ENCODE peak calls at places on chromosomes 13 and 19, in six cellular contexts. M is thoracic aorta; R is upper lobe of left lung; L is CD8-positive, alpha-beta T cell; G is epithelial cell of esophagus; X is stomach. T is an unnamed sample.

GRCh38 chr13:27137759-27138158 is 33.9 kb downstream of the USP12 start:
- DNase-seq in R (no peak), M (no peak), G (no peak), L (no peak), X (no peak), T (no peak)

GRCh38 chr19:16588089-16588823 is 16.0 kb upstream of the SLC35E1 start:
- DNase-seq in R (peak; percentile 49), M (no peak), G (peak; percentile 44), X (no peak), L (peak; percentile 31), T (peak; percentile 51)

GRCh38 chr19:13797870-13798269 is 2.6 kb downstream of the ZSWIM4 start:
- DNase-seq in M (peak; percentile 58), G (peak; percentile 81), X (peak; percentile 65), R (no peak), L (no peak), T (no peak)

GRCh38 chr19:46616631-46617322 is 8.1 kb downstream of the PTGIR start:
- DNase-seq in M (no peak), G (peak; percentile 68), R (peak; percentile 71), X (peak; percentile 88), L (no peak), T (peak; percentile 92)

GRCh38 chr13:22357132-22357531 is 686.3 kb downstream of the FGF9 start:
- DNase-seq in X (no peak), M (no peak), R (no peak), G (no peak), L (no peak), T (no peak)

GRCh38 chr19:2634228-2634951 is 68.1 kb downstream of the GNG7 start:
- DNase-seq in R (peak; percentile 91), G (no peak), L (no peak), M (peak; percentile 63), X (peak; percentile 81), T (no peak)

GRCh38 chr19:51978882-51979281 is 7.8 kb downstream of the ZNF350 start:
- DNase-seq in X (no peak), M (no peak), R (no peak), L (no peak), G (no peak), T (no peak)

GRCh38 chr13:47326061-47326460 is 429.2 kb upstream of the HTR2A start:
- DNase-seq in R (no peak), L (no peak), X (no peak), M (no peak), G (no peak), T (no peak)

GRCh38 chr19:52735734-52736133 is 890 bp upstream of the ZNF611 start:
- DNase-seq in M (no peak), R (peak; percentile 89), G (no peak), L (no peak), X (peak; percentile 38), T (peak; percentile 62)

GRCh38 chr13:69204620-69205019 is 903.0 kb upstream of the ATXN8OS start:
- DNase-seq in L (no peak), M (no peak), X (no peak), R (no peak), G (no peak), T (no peak)

GRCh38 chr13:80121038-80121437 is 219.9 kb downstream of the SPRY2 start:
- DNase-seq in G (no peak), L (no peak), M (no peak), X (no peak), R (no peak), T (no peak)

GRCh38 chr13:74891610-74892009 is 590.4 kb downstream of the TBC1D4 start:
- DNase-seq in G (peak; percentile 71), X (no peak), L (no peak), R (no peak), M (no peak), T (no peak)

GRCh38 chr13:105370011-105370645 is 1165.3 kb downstream of the EFNB2 start:
- DNase-seq in R (no peak), L (no peak), M (no peak), G (no peak), X (no peak), T (no peak)

GRCh38 chr13:109275848-109276247 is 510.5 kb downstream of the IRS2 start:
- DNase-seq in R (no peak), L (no peak), G (peak; percentile 73), M (no peak), X (no peak), T (no peak)

GRCh38 chr19:55690109-55690768 is 15.2 kb downstream of the EPN1 start:
- DNase-seq in L (no peak), M (no peak), X (no peak), R (no peak), G (no peak), T (peak; percentile 77)

GRCh38 chr13:34816543-34816942 is 125.5 kb upstream of the NBEA start:
- DNase-seq in R (no peak), M (no peak), L (no peak), X (no peak), G (no peak), T (no peak)

GRCh38 chr19:28838909-28839308 is 374.0 kb downstream of the UQCRFS1 start:
- DNase-seq in R (no peak), G (no peak), M (no peak), L (no peak), X (no peak), T (no peak)
- H3K4me3 ChIP-seq in R (no peak overlapping the region), G (no peak overlapping the region), M (no peak overlapping the region), L (no peak overlapping the region), X (no peak overlapping the region), T (no peak overlapping the region)

DNA sequence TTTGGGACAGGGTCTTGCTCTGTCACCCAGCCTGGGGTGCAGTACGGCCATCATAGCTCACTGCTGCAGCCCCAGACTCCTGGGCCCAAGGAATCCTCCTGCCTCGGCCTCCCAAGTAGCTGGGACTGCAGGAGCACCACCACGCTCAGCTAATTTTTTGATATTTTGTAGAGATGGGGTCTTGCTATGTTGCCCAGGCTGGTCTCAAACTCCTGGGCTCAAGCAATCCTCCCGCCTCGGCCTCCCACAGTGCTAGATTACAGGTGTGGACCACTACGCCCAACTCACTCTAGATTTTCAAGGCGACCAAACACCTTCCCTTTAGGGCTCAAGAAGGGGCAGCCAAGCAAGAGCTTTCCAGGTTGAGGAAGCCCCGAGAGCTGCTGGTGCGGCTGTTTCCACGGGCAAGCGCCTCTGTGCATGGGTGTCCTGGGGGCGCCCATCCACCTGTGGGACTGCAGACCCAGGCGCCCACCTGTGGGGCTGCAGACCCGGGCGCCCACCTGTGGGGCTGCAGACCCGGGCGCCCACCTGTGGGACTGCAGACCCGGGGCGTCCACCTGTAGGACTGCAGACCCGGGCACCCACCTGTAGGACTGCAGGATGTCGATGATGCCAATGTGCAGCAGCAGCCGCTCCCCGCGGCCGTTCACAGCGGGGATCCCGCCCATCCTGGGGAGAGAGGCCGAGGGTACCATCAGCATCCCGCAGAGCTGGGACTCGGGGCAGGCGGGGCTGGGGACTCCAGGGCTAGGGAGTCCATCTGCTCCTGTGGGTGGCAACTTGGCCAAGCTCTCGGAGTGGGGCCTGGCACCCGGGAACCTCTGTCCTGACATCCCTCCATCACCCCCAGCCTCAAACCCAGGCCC is 21.7 kb upstream of the CACTIN start:
- DNase-seq in X (no peak), L (no peak), M (no peak), R (no peak), G (no peak), T (no peak)
- TF ChIP-seq CTCF in X (no peak), L (no peak), M (no peak), R (no peak), G (no peak), T (no peak)

DNA sequence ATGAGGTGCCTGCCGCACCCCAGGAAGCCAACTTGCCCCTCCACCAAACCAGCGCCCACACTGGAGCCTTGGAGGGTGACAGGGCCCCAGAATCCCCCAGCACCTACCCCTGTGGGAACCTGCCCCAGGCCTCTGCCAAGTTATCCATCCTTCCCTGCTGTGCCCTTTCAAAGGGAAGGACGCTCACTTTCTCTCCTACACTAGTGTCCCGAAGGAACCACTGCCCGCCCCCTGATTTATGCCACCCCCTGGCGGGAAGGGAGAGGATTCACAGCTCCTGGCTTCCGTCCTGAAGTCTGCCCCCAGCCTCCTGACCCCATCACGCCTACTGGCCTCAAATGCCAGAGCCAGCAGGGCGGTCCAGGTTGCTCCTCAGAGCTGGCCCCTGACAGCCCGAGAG is 1.4 kb downstream of the EVI5L start:
- DNase-seq in R (no peak), M (no peak), L (no peak), G (peak; percentile 56), X (peak; percentile 38), T (no peak)
- H3K4me3 ChIP-seq in R (no peak overlapping the region), M (no peak overlapping the region), L (no peak overlapping the region), G (peak overlapping the region; percentile 63), X (no peak overlapping the region), T (no peak overlapping the region)

GRCh38 chr19:7905859-7906258 is 2.2 kb downstream of the MAP2K7 start:
- DNase-seq in G (no peak), X (no peak), L (no peak), M (no peak), R (no peak), T (peak; percentile 20)
- TF ChIP-seq CTCF in G (no peak), X (no peak), L (no peak), M (no peak), R (no peak), T (no peak)

GRCh38 chr19:56727731-56728130 is 56.2 kb upstream of the ZNF835 start:
- DNase-seq in X (no peak), G (no peak), R (no peak), L (no peak), M (no peak), T (no peak)
- H3K4me3 ChIP-seq in X (no peak overlapping the region), G (no peak overlapping the region), R (no peak overlapping the region), L (no peak overlapping the region), M (no peak overlapping the region), T (no peak overlapping the region)

GRCh38 chr13:110616103-110617101 is 1.1 kb downstream of the NAXD start:
- DNase-seq in G (peak; percentile 82), M (peak; percentile 30), R (peak; percentile 57), L (peak; percentile 10), X (peak; percentile 55), T (peak; percentile 74)
- TF ChIP-seq CTCF in G (no peak), M (no peak), R (no peak), L (no peak), X (no peak), T (no peak)

DNA sequence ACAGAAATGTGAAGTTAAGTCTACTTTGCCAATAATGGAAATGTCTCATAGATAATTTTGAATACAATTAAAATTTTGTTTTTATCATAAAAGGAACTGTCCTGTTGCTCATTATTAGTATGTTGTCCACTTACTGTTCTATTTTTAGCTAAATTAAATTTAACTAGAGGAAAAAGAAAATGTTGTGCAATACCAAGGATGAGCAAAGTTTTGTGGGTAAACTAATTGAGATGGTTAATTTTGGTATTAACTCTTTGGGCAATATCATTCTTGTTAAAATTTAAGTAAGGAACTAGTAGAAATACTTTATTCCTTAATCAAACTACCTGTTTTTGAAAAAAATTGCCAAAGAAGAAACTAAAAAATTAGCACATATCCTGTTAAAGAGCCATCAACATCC is 43.5 kb downstream of the SOX1 start:
- DNase-seq in L (no peak), M (no peak), G (no peak), X (no peak), R (no peak), T (no peak)
- H3K4me3 ChIP-seq in L (no peak overlapping the region), M (no peak overlapping the region), G (no peak overlapping the region), X (no peak overlapping the region), R (no peak overlapping the region), T (no peak overlapping the region)